ENCODE peak calls at places on chromosomes 11 and 22, in four cellular contexts. N is WTC11, O is HepG2, K is GM12878. D is an unnamed sample.

GRCh38 chr11:110679323-110679980 is 32.8 kb downstream of the ARHGAP20 start:
- DNase-seq in N (no peak), O (no peak), K (no peak), D (no peak)

GRCh38 chr11:123233978-123234340 is 38.9 kb upstream of the CLMP start:
- DNase-seq in N (no peak), O (no peak), K (no peak), D (no peak)

GRCh38 chr11:111777094-111778046 is 11.2 kb upstream of the PPP2R1B start:
- DNase-seq in N (no peak), O (peak), K (peak), D (peak)

GRCh38 chr11:73667906-73668305 is 21.5 kb downstream of the PLEKHB1 start:
- DNase-seq in N (no peak), O (no peak), K (no peak), D (no peak)

GRCh38 chr22:35677460-35678187 is 29.4 kb downstream of the APOL6 start:
- DNase-seq in N (no peak), O (no peak), K (no peak), D (no peak)

GRCh38 chr22:37686002-37686982 is at the start of gene NOL12:
- DNase-seq in N (peak), O (peak), K (peak), D (peak)

GRCh38 chr11:123851110-123851509 is 34.4 kb downstream of the TMEM225 start:
- DNase-seq in N (no peak), O (no peak), K (no peak), D (no peak)

GRCh38 chr11:112392860-112393259 is 132.2 kb upstream of the PLET1 start:
- DNase-seq in N (no peak), O (no peak), K (no peak), D (no peak)

GRCh38 chr22:26484360-26484706 is 656 bp downstream of the SRRD start:
- DNase-seq in N (no peak), O (no peak), K (no peak), D (peak)

GRCh38 chr11:116481126-116481644 is 291.6 kb downstream of the BUD13 start:
- DNase-seq in N (no peak), O (no peak), K (no peak), D (no peak)

GRCh38 chr22:24952837-24953293 is 349 bp downstream of the KIAA1671 start:
- DNase-seq in N (peak), O (peak), K (no peak), D (no peak)
- TF ChIP-seq CBFB in N (no peak), O (no peak), K (no peak), D (no peak)

DNA sequence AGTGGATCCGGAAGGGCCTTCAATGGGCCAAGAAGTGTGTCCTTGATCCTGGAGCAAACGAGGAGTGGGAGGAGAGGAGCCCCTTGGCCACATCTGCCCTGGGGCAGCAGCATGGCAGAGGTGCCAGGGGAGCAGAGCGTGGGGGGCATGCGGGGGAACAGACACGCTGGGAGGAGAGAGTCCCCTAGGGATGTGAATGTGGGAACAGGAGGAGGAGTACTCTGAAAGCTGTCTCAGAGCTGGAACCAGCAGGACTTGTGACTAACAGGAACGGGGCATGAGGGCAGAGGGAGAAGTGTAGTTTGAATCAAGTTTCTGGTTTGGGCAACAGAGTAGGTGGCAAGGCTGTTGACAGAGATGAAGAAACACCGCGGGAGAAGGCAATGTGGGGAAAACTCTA is 54.5 kb upstream of the SLC35C1 start:
- DNase-seq in N (no peak), O (no peak), K (no peak), D (no peak)
- TF ChIP-seq CBFB in N (no peak), O (no peak), K (no peak), D (no peak)

GRCh38 chr22:20524004-20524481 is 16.6 kb downstream of the MED15 start:
- DNase-seq in N (no peak), O (peak), K (peak), D (peak)
- TF ChIP-seq CBFB in N (no peak), O (no peak), K (no peak), D (no peak)

DNA sequence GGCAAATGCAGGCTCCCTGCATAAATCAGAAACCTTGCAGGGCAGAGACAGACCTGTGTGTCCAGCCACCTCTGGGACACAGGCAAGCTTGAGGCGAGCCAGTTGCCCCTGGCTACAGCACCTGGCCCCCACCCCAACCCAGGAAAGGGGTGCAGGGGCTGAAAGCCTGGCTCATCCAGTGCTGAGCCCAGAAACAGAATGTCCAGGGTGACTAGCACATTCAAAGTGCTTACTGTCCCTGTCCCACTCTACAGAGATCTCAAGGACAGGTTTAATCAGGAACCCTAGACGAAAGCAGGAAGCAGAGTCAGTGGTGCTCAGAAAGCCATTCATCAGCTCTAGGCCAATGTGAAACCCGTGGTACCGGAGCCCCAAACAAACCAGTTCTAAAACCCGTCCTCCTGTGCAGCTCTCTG is 31.9 kb downstream of the PLEKHA7 start:
- DNase-seq in N (no peak), O (peak), K (no peak), D (no peak)
- TF ChIP-seq CBFB in N (no peak), O (no peak), K (no peak), D (no peak)

GRCh38 chr11:43222215-43222614 is 89.6 kb upstream of the API5 start:
- DNase-seq in N (no peak), O (no peak), K (no peak), D (no peak)

GRCh38 chr11:43214471-43214870 is 97.3 kb upstream of the API5 start:
- DNase-seq in N (no peak), O (no peak), K (no peak), D (no peak)

GRCh38 chr11:43212279-43212678 is 99.5 kb upstream of the API5 start:
- DNase-seq in N (peak), O (no peak), K (no peak), D (no peak)

GRCh38 chr11:43217856-43218255 is 93.9 kb upstream of the API5 start:
- DNase-seq in N (no peak), O (no peak), K (no peak), D (no peak)
- TF ChIP-seq CBFB in N (no peak), O (no peak), K (no peak), D (no peak)

DNA sequence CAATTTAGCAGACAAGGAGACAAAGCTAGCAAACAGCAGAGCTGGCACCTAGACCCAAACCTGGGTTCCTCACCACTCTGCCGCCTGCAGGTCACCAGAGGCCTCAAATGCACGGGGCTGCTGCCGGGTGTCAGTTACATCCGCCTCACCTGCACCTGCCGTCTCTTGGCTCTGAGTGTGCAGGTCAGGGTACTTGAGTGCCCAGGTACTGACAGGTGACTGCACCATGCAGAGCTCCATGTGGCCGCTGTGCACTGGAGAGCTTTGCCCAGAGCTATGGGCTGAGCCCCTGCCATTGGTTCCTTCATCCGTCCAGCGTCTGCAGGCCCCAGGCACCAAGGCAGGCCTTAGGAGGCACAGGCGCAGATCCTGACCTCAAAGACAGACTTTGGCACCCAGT is 35.0 kb downstream of the PDGFB start:
- DNase-seq in N (no peak), O (no peak), K (no peak), D (no peak)
- TF ChIP-seq CBFB in N (no peak), O (no peak), K (no peak), D (no peak)

GRCh38 chr11:69088676-69089146 is 40.0 kb downstream of the TPCN2 start:
- DNase-seq in N (peak), O (peak), K (peak), D (peak)
- TF ChIP-seq CBFB in N (no peak), O (no peak), K (no peak), D (no peak)

GRCh38 chr11:117583063-117583801 is 213.8 kb downstream of the DSCAML1 start:
- DNase-seq in N (no peak), O (no peak), K (no peak), D (no peak)
- TF ChIP-seq CBFB in N (no peak), O (no peak), K (no peak), D (no peak)

D was measured in K562.